ENCODE peak calls at places on chromosomes 6 and 20, in four cellular contexts. One of them, this sample, is unnamed. For H3K4me1 and H3K79me2, the result is how much of the 10 kb centered on the place peaks cover.

GRCh38 chr6:156916108-156916801 is 139.1 kb downstream of the ARID1B start:
- DNase-seq in fibroblast of lung: no peak
- DNase-seq in mesendoderm: no peak
- DNase-seq in PC-3: no peak
- DNase-seq in this sample: peak

GRCh38 chr20:47503685-47504084 is 2.0 kb downstream of the NCOA3 start:
- DNase-seq in fibroblast of lung: no peak
- DNase-seq in PC-3: peak
- DNase-seq in mesendoderm: no peak
- DNase-seq in this sample: peak

GRCh38 chr6:135225911-135226310 is 44.8 kb downstream of the MYB start:
- DNase-seq in PC-3: no peak
- DNase-seq in fibroblast of lung: no peak
- DNase-seq in mesendoderm: no peak
- DNase-seq in this sample: no peak

GRCh38 chr6:3913077-3913957 is 64.1 kb downstream of the FAM50B start:
- DNase-seq in mesendoderm: peak
- DNase-seq in fibroblast of lung: peak
- DNase-seq in PC-3: peak
- DNase-seq in this sample: peak

GRCh38 chr6:36463686-36464085 is 20.9 kb downstream of the KCTD20 start:
- DNase-seq in PC-3: no peak
- DNase-seq in fibroblast of lung: no peak
- DNase-seq in mesendoderm: no peak
- DNase-seq in this sample: no peak

GRCh38 chr20:3085571-3086072 is 1.1 kb upstream of the AVP start:
- DNase-seq in mesendoderm: no peak
- DNase-seq in fibroblast of lung: no peak
- DNase-seq in PC-3: no peak
- DNase-seq in this sample: peak

GRCh38 chr20:2767768-2768631 is 32.4 kb downstream of the CPXM1 start:
- DNase-seq in fibroblast of lung: peak
- DNase-seq in PC-3: peak
- DNase-seq in mesendoderm: no peak
- DNase-seq in this sample: peak

GRCh38 chr6:110358536-110359148 is 493 bp upstream of the METTL24 start:
- DNase-seq in mesendoderm: no peak
- DNase-seq in PC-3: no peak
- DNase-seq in fibroblast of lung: no peak
- DNase-seq in this sample: no peak

GRCh38 chr6:113879186-113880096 is 22.3 kb downstream of the MARCKS start:
- DNase-seq in fibroblast of lung: peak
- DNase-seq in PC-3: peak
- DNase-seq in mesendoderm: peak
- DNase-seq in this sample: no peak

GRCh38 chr6:158095031-158095430 is 73.0 kb downstream of the SERAC1 start:
- DNase-seq in fibroblast of lung: no peak
- DNase-seq in PC-3: no peak
- DNase-seq in mesendoderm: no peak
- DNase-seq in this sample: peak

GRCh38 chr6:43768983-43769525 is 957 bp upstream of the VEGFA start:
- DNase-seq in PC-3: no peak
- DNase-seq in mesendoderm: no peak
- DNase-seq in fibroblast of lung: peak
- DNase-seq in this sample: peak

GRCh38 chr6:26394289-26394688 is 7.8 kb upstream of the BTN3A1 start:
- DNase-seq in mesendoderm: no peak
- DNase-seq in fibroblast of lung: peak
- DNase-seq in PC-3: peak
- DNase-seq in this sample: peak

GRCh38 chr20:13187899-13188298 is 33.2 kb upstream of the ISM1 start:
- DNase-seq in PC-3: no peak
- DNase-seq in fibroblast of lung: no peak
- DNase-seq in mesendoderm: no peak
- DNase-seq in this sample: no peak

GRCh38 chr20:17806739-17807441 is 107.1 kb downstream of the BANF2 start:
- DNase-seq in PC-3: no peak
- DNase-seq in fibroblast of lung: peak
- DNase-seq in mesendoderm: peak
- DNase-seq in this sample: peak

GRCh38 chr6:150191809-150192208 is 49.0 kb downstream of the PPP1R14C start:
- DNase-seq in PC-3: peak
- DNase-seq in mesendoderm: no peak
- DNase-seq in fibroblast of lung: peak
- DNase-seq in this sample: peak

GRCh38 chr6:117605169-117605826 is 3.0 kb upstream of the GOPC start:
- DNase-seq in fibroblast of lung: peak
- DNase-seq in PC-3: peak
- DNase-seq in mesendoderm: peak
- DNase-seq in this sample: peak

GRCh38 chr20:60525397-60525796 is 567.2 kb downstream of the CDH26 start:
- DNase-seq in fibroblast of lung: no peak
- DNase-seq in mesendoderm: no peak
- DNase-seq in PC-3: no peak
- DNase-seq in this sample: no peak

GRCh38 chr6:11538049-11538798 is 675 bp downstream of the TMEM170B start:
- DNase-seq in PC-3: no peak
- DNase-seq in mesendoderm: peak
- DNase-seq in fibroblast of lung: peak
- DNase-seq in this sample: peak

GRCh38 chr6:36595168-36595818 is 1.1 kb downstream of the SRSF3 start:
- DNase-seq in fibroblast of lung: peak
- DNase-seq in mesendoderm: peak
- DNase-seq in PC-3: peak
- DNase-seq in this sample: peak

GRCh38 chr6:30005482-30005881 is 55.6 kb upstream of the POLR1H start:
- DNase-seq in PC-3: no peak
- DNase-seq in mesendoderm: no peak
- DNase-seq in fibroblast of lung: no peak
- DNase-seq in this sample: no peak

GRCh38 chr20:23138226-23138625 is 52.1 kb upstream of the CD93 start:
- DNase-seq in fibroblast of lung: no peak
- DNase-seq in PC-3: no peak
- DNase-seq in mesendoderm: no peak
- DNase-seq in this sample: no peak

GRCh38 chr6:89615882-89616281 is 22.7 kb downstream of the LYRM2 start:
- DNase-seq in fibroblast of lung: no peak
- DNase-seq in PC-3: no peak
- DNase-seq in mesendoderm: no peak
- DNase-seq in this sample: no peak

GRCh38 chr6:158780963-158781691 is 38.0 kb downstream of the EZR start:
- DNase-seq in fibroblast of lung: no peak
- DNase-seq in mesendoderm: no peak
- DNase-seq in PC-3: peak
- DNase-seq in this sample: peak

GRCh38 chr6:107690864-107691661 is 133.1 kb downstream of the SCML4 start:
- DNase-seq in fibroblast of lung: peak
- DNase-seq in mesendoderm: peak
- DNase-seq in PC-3: no peak
- DNase-seq in this sample: peak

DNA sequence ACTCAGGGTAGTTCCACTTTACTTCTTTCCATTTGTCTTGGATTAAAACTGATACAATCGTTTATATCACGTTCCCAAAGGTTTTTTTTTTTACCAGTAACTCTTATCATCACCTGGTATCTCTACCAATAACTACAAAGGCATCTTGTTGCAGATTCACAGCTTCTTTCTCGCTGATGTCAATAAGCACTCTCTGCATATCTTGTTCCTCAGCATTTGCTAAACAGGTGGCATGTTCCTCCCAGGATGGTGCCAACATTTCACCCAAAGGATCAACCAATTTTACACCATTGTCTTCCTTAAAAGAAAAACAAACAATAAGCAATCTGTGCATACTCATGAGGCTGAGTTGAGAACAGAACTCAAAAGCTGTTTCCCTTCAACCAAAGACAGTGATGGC is 4.6 kb downstream of the PGM3 start:
- DNase-seq in fibroblast of lung: no peak
- DNase-seq in PC-3: no peak
- DNase-seq in mesendoderm: peak
- DNase-seq in this sample: no peak
- H3K4me1 ChIP-seq in fibroblast of lung: under half
- H3K4me1 ChIP-seq in PC-3: under half
- H3K4me1 ChIP-seq in mesendoderm: under half
- H3K4me1 ChIP-seq in this sample: under half

DNA sequence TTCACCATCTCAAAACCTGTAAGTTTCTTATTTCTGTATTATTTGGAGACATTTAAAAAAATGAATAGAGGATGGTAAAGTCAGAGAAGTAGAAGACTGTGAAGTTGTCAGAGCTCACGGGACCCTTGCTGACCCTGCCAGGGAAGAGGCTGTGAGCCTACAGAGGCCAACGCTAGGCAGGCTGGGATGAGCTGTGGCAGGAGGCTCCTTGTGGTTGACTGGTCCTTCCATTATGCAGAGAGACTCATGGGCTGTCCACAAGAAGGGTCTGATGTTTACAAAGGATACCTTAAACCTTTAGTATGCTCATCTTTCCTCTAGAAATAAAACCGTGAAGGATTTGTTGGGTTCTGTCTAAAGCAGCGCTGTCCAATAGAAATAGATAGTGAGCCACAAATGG is 42.9 kb downstream of the DUSP22 start:
- DNase-seq in fibroblast of lung: no peak
- DNase-seq in mesendoderm: no peak
- DNase-seq in PC-3: no peak
- DNase-seq in this sample: no peak
- H3K79me2 ChIP-seq in fibroblast of lung: under half
- H3K79me2 ChIP-seq in mesendoderm: under half
- H3K79me2 ChIP-seq in PC-3: under half
- H3K79me2 ChIP-seq in this sample: under half

DNA sequence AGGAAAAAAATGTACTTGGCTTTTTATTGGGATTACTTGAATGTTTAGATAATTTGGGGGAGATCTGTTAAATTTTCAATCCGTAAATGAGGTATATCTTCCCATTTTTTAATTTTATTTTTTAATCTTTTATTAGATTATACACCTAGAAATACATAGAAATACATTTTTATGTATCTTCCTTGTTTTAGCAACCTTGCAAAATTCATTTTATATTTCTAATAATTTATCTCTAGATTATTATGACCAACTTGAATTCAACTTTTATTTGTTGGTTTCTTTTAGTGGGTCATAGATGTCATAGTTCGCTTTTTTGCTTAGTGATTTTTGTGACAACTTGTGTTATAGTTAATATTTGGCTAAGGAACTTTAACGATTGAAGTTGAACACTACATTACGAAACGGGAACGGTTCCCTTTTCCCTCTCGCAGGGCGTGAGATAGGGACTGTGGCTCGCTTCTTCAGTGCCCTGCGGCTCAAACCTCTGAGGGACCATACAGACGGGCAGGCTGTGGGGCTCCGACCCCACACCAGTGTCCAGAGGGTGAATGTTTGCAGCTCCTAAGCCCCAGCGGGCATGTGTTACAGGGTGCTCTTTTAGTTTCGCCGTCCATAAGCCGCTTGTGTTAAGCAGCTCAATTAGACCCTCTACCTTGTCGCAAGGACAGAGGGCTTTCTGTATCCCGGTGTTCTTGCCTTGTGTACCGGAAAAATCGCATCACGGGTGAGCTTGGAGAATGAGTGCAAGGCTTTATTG is 53.8 kb downstream of the PRND start:
- DNase-seq in PC-3: no peak
- DNase-seq in fibroblast of lung: no peak
- DNase-seq in mesendoderm: no peak
- DNase-seq in this sample: no peak
- H3K4me3 ChIP-seq in PC-3: no peak
- H3K4me3 ChIP-seq in fibroblast of lung: no peak
- H3K4me3 ChIP-seq in mesendoderm: no peak
- H3K4me3 ChIP-seq in this sample: peak

GRCh38 chr6:42029062-42029685 is 21.1 kb upstream of the TAF8 start:
- DNase-seq in fibroblast of lung: no peak
- DNase-seq in PC-3: no peak
- DNase-seq in mesendoderm: no peak
- DNase-seq in this sample: no peak
- H3K4me1 ChIP-seq in fibroblast of lung: under half
- H3K4me1 ChIP-seq in PC-3: under half
- H3K4me1 ChIP-seq in mesendoderm: under half
- H3K4me1 ChIP-seq in this sample: under half

DNA sequence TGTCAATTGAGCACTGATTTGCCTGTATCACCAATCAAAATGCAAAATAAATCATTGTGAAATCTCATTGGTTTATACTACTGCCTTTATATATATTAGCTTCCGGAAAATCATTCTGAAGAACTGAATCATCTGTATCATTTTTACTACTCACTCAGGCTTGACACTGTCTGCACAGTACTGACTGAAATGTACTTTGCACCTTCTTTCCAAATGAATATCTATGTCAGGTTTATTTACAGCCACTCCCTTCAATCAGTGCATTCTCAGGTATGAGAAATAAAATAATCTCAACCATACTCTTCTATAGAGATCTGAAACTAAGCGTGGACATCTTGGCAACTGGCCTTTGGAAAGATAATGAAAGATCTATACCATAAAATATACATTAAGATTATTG is 2.7 kb downstream of the KHDRBS2 start:
- DNase-seq in fibroblast of lung: no peak
- DNase-seq in PC-3: no peak
- DNase-seq in mesendoderm: no peak
- DNase-seq in this sample: no peak
- H3K79me2 ChIP-seq in fibroblast of lung: under half
- H3K79me2 ChIP-seq in PC-3: under half
- H3K79me2 ChIP-seq in mesendoderm: under half
- H3K79me2 ChIP-seq in this sample: under half